ENCODE peak calls at places on chromosomes 3 and 15, in eight cellular contexts. One of them, this sample, is unnamed. For H3K4me1, H3K27me3 and H3K36me3, the result is how much of the 10 kb centered on the place peaks cover.

GRCh38 chr15:83475551-83475950 is 28.4 kb downstream of the SH3GL3 start:
- DNase-seq in spleen: no peak
- DNase-seq in transverse colon: no peak
- DNase-seq in IMR-90: peak
- DNase-seq in CD4-positive, CD25-positive, alpha-beta regulatory T cell: no peak
- DNase-seq in cardiac muscle cell: peak
- DNase-seq in aorta: no peak
- DNase-seq in GM23248: peak
- DNase-seq in this sample: no peak

GRCh38 chr15:40100133-40100946 is 8.3 kb downstream of the BMF start:
- DNase-seq in GM23248: no peak
- DNase-seq in transverse colon: no peak
- DNase-seq in cardiac muscle cell: no peak
- DNase-seq in IMR-90: no peak
- DNase-seq in aorta: no peak
- DNase-seq in spleen: peak
- DNase-seq in CD4-positive, CD25-positive, alpha-beta regulatory T cell: no peak
- DNase-seq in this sample: no peak

GRCh38 chr15:71294636-71295241 is 179.5 kb downstream of the THSD4 start:
- DNase-seq in IMR-90: peak
- DNase-seq in CD4-positive, CD25-positive, alpha-beta regulatory T cell: no peak
- DNase-seq in cardiac muscle cell: no peak
- DNase-seq in GM23248: peak
- DNase-seq in transverse colon: peak
- DNase-seq in aorta: no peak
- DNase-seq in spleen: no peak
- DNase-seq in this sample: no peak

GRCh38 chr3:155500429-155500828 is 206.9 kb upstream of the STRIT1 start:
- DNase-seq in spleen: no peak
- DNase-seq in CD4-positive, CD25-positive, alpha-beta regulatory T cell: no peak
- DNase-seq in IMR-90: no peak
- DNase-seq in aorta: no peak
- DNase-seq in cardiac muscle cell: no peak
- DNase-seq in GM23248: peak
- DNase-seq in transverse colon: no peak
- DNase-seq in this sample: no peak

GRCh38 chr3:102156426-102156825 is 278.4 kb upstream of the ZPLD1 start:
- DNase-seq in transverse colon: no peak
- DNase-seq in cardiac muscle cell: no peak
- DNase-seq in IMR-90: peak
- DNase-seq in GM23248: peak
- DNase-seq in spleen: no peak
- DNase-seq in aorta: no peak
- DNase-seq in CD4-positive, CD25-positive, alpha-beta regulatory T cell: no peak
- DNase-seq in this sample: no peak

GRCh38 chr15:96230557-96231181 is 99.8 kb upstream of the NR2F2 start:
- DNase-seq in transverse colon: no peak
- DNase-seq in GM23248: peak
- DNase-seq in aorta: no peak
- DNase-seq in IMR-90: peak
- DNase-seq in spleen: no peak
- DNase-seq in CD4-positive, CD25-positive, alpha-beta regulatory T cell: no peak
- DNase-seq in cardiac muscle cell: no peak
- DNase-seq in this sample: no peak

GRCh38 chr3:146092230-146092629 is 68.8 kb downstream of the PLOD2 start:
- DNase-seq in aorta: no peak
- DNase-seq in CD4-positive, CD25-positive, alpha-beta regulatory T cell: no peak
- DNase-seq in cardiac muscle cell: no peak
- DNase-seq in GM23248: peak
- DNase-seq in spleen: no peak
- DNase-seq in transverse colon: no peak
- DNase-seq in IMR-90: peak
- DNase-seq in this sample: no peak

GRCh38 chr15:67839358-67839928 is 402 bp downstream of the RNU6-1 start:
- DNase-seq in cardiac muscle cell: no peak
- DNase-seq in CD4-positive, CD25-positive, alpha-beta regulatory T cell: peak
- DNase-seq in transverse colon: no peak
- DNase-seq in aorta: no peak
- DNase-seq in GM23248: peak
- DNase-seq in IMR-90: peak
- DNase-seq in spleen: peak
- DNase-seq in this sample: no peak

GRCh38 chr3:188242426-188243123 is 88.6 kb downstream of the LPP start:
- DNase-seq in spleen: no peak
- DNase-seq in CD4-positive, CD25-positive, alpha-beta regulatory T cell: no peak
- DNase-seq in aorta: no peak
- DNase-seq in transverse colon: no peak
- DNase-seq in GM23248: no peak
- DNase-seq in cardiac muscle cell: no peak
- DNase-seq in IMR-90: no peak
- DNase-seq in this sample: no peak

GRCh38 chr3:141876381-141876890 is at the start of gene ATP1B3:
- DNase-seq in CD4-positive, CD25-positive, alpha-beta regulatory T cell: peak
- DNase-seq in GM23248: peak
- DNase-seq in IMR-90: peak
- DNase-seq in transverse colon: peak
- DNase-seq in spleen: peak
- DNase-seq in aorta: peak
- DNase-seq in cardiac muscle cell: peak
- DNase-seq in this sample: peak

GRCh38 chr3:1444196-1444595 is 351.4 kb downstream of the CNTN6 start:
- DNase-seq in cardiac muscle cell: no peak
- DNase-seq in transverse colon: no peak
- DNase-seq in CD4-positive, CD25-positive, alpha-beta regulatory T cell: no peak
- DNase-seq in IMR-90: no peak
- DNase-seq in spleen: no peak
- DNase-seq in GM23248: no peak
- DNase-seq in aorta: no peak
- DNase-seq in this sample: no peak

GRCh38 chr3:138936763-138937689 is 9.9 kb downstream of the FOXL2 start:
- DNase-seq in aorta: no peak
- DNase-seq in CD4-positive, CD25-positive, alpha-beta regulatory T cell: no peak
- DNase-seq in IMR-90: no peak
- DNase-seq in GM23248: peak
- DNase-seq in transverse colon: no peak
- DNase-seq in cardiac muscle cell: no peak
- DNase-seq in spleen: peak
- DNase-seq in this sample: no peak

GRCh38 chr3:176663376-176663775 is 533.9 kb downstream of the TBL1XR1 start:
- DNase-seq in spleen: no peak
- DNase-seq in CD4-positive, CD25-positive, alpha-beta regulatory T cell: no peak
- DNase-seq in IMR-90: peak
- DNase-seq in cardiac muscle cell: no peak
- DNase-seq in GM23248: peak
- DNase-seq in transverse colon: no peak
- DNase-seq in aorta: no peak
- DNase-seq in this sample: no peak

GRCh38 chr3:141085331-141086047 is 34.3 kb downstream of the SPSB4 start:
- DNase-seq in IMR-90: no peak
- DNase-seq in aorta: no peak
- DNase-seq in GM23248: no peak
- DNase-seq in spleen: peak
- DNase-seq in transverse colon: no peak
- DNase-seq in CD4-positive, CD25-positive, alpha-beta regulatory T cell: no peak
- DNase-seq in cardiac muscle cell: no peak
- DNase-seq in this sample: no peak

GRCh38 chr15:29942144-29942543 is 119.9 kb upstream of the TJP1 start:
- DNase-seq in transverse colon: no peak
- DNase-seq in IMR-90: no peak
- DNase-seq in spleen: no peak
- DNase-seq in aorta: no peak
- DNase-seq in cardiac muscle cell: peak
- DNase-seq in CD4-positive, CD25-positive, alpha-beta regulatory T cell: no peak
- DNase-seq in GM23248: peak
- DNase-seq in this sample: no peak

GRCh38 chr3:18546632-18547031 is 121.5 kb upstream of the SATB1 start:
- DNase-seq in spleen: no peak
- DNase-seq in IMR-90: no peak
- DNase-seq in transverse colon: no peak
- DNase-seq in cardiac muscle cell: no peak
- DNase-seq in GM23248: no peak
- DNase-seq in aorta: no peak
- DNase-seq in CD4-positive, CD25-positive, alpha-beta regulatory T cell: no peak
- DNase-seq in this sample: no peak

GRCh38 chr15:57696146-57696545 is 10.4 kb upstream of the POLR2M start:
- DNase-seq in spleen: no peak
- DNase-seq in IMR-90: no peak
- DNase-seq in transverse colon: no peak
- DNase-seq in cardiac muscle cell: no peak
- DNase-seq in CD4-positive, CD25-positive, alpha-beta regulatory T cell: no peak
- DNase-seq in aorta: no peak
- DNase-seq in GM23248: no peak
- DNase-seq in this sample: no peak

GRCh38 chr15:89098281-89098680 is 10.0 kb downstream of the ABHD2 start:
- DNase-seq in CD4-positive, CD25-positive, alpha-beta regulatory T cell: no peak
- DNase-seq in cardiac muscle cell: no peak
- DNase-seq in spleen: no peak
- DNase-seq in aorta: no peak
- DNase-seq in transverse colon: no peak
- DNase-seq in GM23248: no peak
- DNase-seq in IMR-90: peak
- DNase-seq in this sample: no peak

GRCh38 chr15:41955807-41956525 is 16.4 kb downstream of the EHD4 start:
- DNase-seq in aorta: no peak
- DNase-seq in transverse colon: no peak
- DNase-seq in IMR-90: no peak
- DNase-seq in CD4-positive, CD25-positive, alpha-beta regulatory T cell: no peak
- DNase-seq in cardiac muscle cell: peak
- DNase-seq in GM23248: no peak
- DNase-seq in spleen: no peak
- DNase-seq in this sample: no peak

GRCh38 chr3:129686941-129687340 is 80.5 kb upstream of the PLXND1 start:
- DNase-seq in aorta: no peak
- DNase-seq in GM23248: no peak
- DNase-seq in spleen: no peak
- DNase-seq in IMR-90: no peak
- DNase-seq in transverse colon: no peak
- DNase-seq in CD4-positive, CD25-positive, alpha-beta regulatory T cell: no peak
- DNase-seq in cardiac muscle cell: no peak
- DNase-seq in this sample: no peak

GRCh38 chr15:66071621-66072295 is 181.8 kb downstream of the MEGF11 start:
- DNase-seq in IMR-90: no peak
- DNase-seq in spleen: no peak
- DNase-seq in CD4-positive, CD25-positive, alpha-beta regulatory T cell: no peak
- DNase-seq in transverse colon: no peak
- DNase-seq in aorta: no peak
- DNase-seq in cardiac muscle cell: peak
- DNase-seq in GM23248: peak
- DNase-seq in this sample: no peak

GRCh38 chr3:41216993-41217392 is 17.7 kb downstream of the CTNNB1 start:
- DNase-seq in aorta: no peak
- DNase-seq in transverse colon: no peak
- DNase-seq in IMR-90: no peak
- DNase-seq in spleen: no peak
- DNase-seq in CD4-positive, CD25-positive, alpha-beta regulatory T cell: no peak
- DNase-seq in cardiac muscle cell: no peak
- DNase-seq in GM23248: no peak
- DNase-seq in this sample: no peak
- H3K4me1 ChIP-seq in aorta: under half
- H3K4me1 ChIP-seq in transverse colon: under half
- H3K4me1 ChIP-seq in IMR-90: under half
- H3K4me1 ChIP-seq in spleen: half or more
- H3K4me1 ChIP-seq in CD4-positive, CD25-positive, alpha-beta regulatory T cell: half or more
- H3K4me1 ChIP-seq in cardiac muscle cell: half or more
- H3K4me1 ChIP-seq in GM23248: under half
- H3K4me1 ChIP-seq in this sample: under half

GRCh38 chr3:150803440-150803985 is 40.5 kb upstream of the SIAH2 start:
- DNase-seq in aorta: no peak
- DNase-seq in spleen: no peak
- DNase-seq in transverse colon: no peak
- DNase-seq in GM23248: no peak
- DNase-seq in CD4-positive, CD25-positive, alpha-beta regulatory T cell: no peak
- DNase-seq in IMR-90: no peak
- DNase-seq in cardiac muscle cell: no peak
- DNase-seq in this sample: no peak

GRCh38 chr3:150805380-150805779 is 42.4 kb upstream of the SIAH2 start:
- DNase-seq in aorta: no peak
- DNase-seq in cardiac muscle cell: no peak
- DNase-seq in GM23248: no peak
- DNase-seq in CD4-positive, CD25-positive, alpha-beta regulatory T cell: no peak
- DNase-seq in spleen: no peak
- DNase-seq in IMR-90: no peak
- DNase-seq in transverse colon: no peak
- DNase-seq in this sample: no peak

GRCh38 chr3:150800722-150801121 is 37.8 kb upstream of the SIAH2 start:
- DNase-seq in spleen: no peak
- DNase-seq in aorta: no peak
- DNase-seq in IMR-90: no peak
- DNase-seq in transverse colon: no peak
- DNase-seq in GM23248: no peak
- DNase-seq in CD4-positive, CD25-positive, alpha-beta regulatory T cell: no peak
- DNase-seq in cardiac muscle cell: no peak
- DNase-seq in this sample: no peak

GRCh38 chr3:150811984-150812383 is 49.0 kb upstream of the SIAH2 start:
- DNase-seq in aorta: no peak
- DNase-seq in cardiac muscle cell: no peak
- DNase-seq in GM23248: no peak
- DNase-seq in IMR-90: no peak
- DNase-seq in spleen: no peak
- DNase-seq in transverse colon: no peak
- DNase-seq in CD4-positive, CD25-positive, alpha-beta regulatory T cell: no peak
- DNase-seq in this sample: no peak

DNA sequence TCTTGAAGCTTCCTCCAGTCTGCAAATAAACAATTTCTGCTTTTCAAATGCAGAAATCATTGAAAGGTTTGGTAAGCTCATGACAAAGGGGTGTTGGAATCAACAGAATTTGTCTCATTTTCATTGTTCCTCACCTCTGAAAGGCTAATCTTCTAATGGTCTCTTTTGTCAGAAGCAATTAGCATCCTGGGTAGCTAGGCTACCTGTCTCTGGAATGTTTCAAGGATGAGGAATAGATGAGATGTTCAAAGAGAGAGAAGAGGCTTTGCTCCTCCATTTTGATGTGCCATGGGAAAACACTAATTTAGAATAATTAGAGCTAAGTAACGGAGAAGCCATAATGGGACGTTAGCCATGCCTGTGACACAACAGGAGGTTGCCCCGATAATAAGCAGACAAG is 43.5 kb upstream of the SIAH2 start:
- DNase-seq in transverse colon: no peak
- DNase-seq in CD4-positive, CD25-positive, alpha-beta regulatory T cell: no peak
- DNase-seq in IMR-90: no peak
- DNase-seq in GM23248: no peak
- DNase-seq in spleen: no peak
- DNase-seq in cardiac muscle cell: no peak
- DNase-seq in aorta: no peak
- DNase-seq in this sample: no peak
- H3K27me3 ChIP-seq in transverse colon: under half
- H3K27me3 ChIP-seq in CD4-positive, CD25-positive, alpha-beta regulatory T cell: under half
- H3K27me3 ChIP-seq in IMR-90: under half
- H3K27me3 ChIP-seq in GM23248: under half
- H3K27me3 ChIP-seq in spleen: under half
- H3K27me3 ChIP-seq in cardiac muscle cell: under half
- H3K27me3 ChIP-seq in aorta: under half
- H3K27me3 ChIP-seq in this sample: under half

GRCh38 chr3:66394261-66395249 is 106.3 kb downstream of the LRIG1 start:
- DNase-seq in spleen: peak
- DNase-seq in IMR-90: peak
- DNase-seq in transverse colon: no peak
- DNase-seq in CD4-positive, CD25-positive, alpha-beta regulatory T cell: no peak
- DNase-seq in cardiac muscle cell: no peak
- DNase-seq in aorta: peak
- DNase-seq in GM23248: peak
- DNase-seq in this sample: no peak
- H3K36me3 ChIP-seq in spleen: under half
- H3K36me3 ChIP-seq in IMR-90: half or more
- H3K36me3 ChIP-seq in transverse colon: under half
- H3K36me3 ChIP-seq in CD4-positive, CD25-positive, alpha-beta regulatory T cell: half or more
- H3K36me3 ChIP-seq in cardiac muscle cell: under half
- H3K36me3 ChIP-seq in aorta: under half
- H3K36me3 ChIP-seq in GM23248: under half
- H3K36me3 ChIP-seq in this sample: under half

GRCh38 chr3:11195721-11196332 is 41.5 kb downstream of the HRH1 start:
- DNase-seq in CD4-positive, CD25-positive, alpha-beta regulatory T cell: peak
- DNase-seq in cardiac muscle cell: no peak
- DNase-seq in transverse colon: no peak
- DNase-seq in IMR-90: peak
- DNase-seq in spleen: no peak
- DNase-seq in GM23248: peak
- DNase-seq in aorta: no peak
- DNase-seq in this sample: no peak
- H3K4me1 ChIP-seq in CD4-positive, CD25-positive, alpha-beta regulatory T cell: under half
- H3K4me1 ChIP-seq in cardiac muscle cell: under half
- H3K4me1 ChIP-seq in transverse colon: under half
- H3K4me1 ChIP-seq in IMR-90: under half
- H3K4me1 ChIP-seq in spleen: under half
- H3K4me1 ChIP-seq in GM23248: under half
- H3K4me1 ChIP-seq in aorta: under half
- H3K4me1 ChIP-seq in this sample: under half

This sample was measured in esophagus squamous epithelium.